ENCODE peak calls at places on chromosomes 5 and 9, in four cellular contexts. One of them, this sample, is unnamed.

GRCh38 chr5:38118080-38118479 is 140.3 kb upstream of the EGFLAM start:
- DNase-seq in NCI-H524: no peak
- DNase-seq in lower lobe of right lung: no peak
- DNase-seq in mucosa of gallbladder: no peak
- DNase-seq in this sample: no peak

GRCh38 chr9:125438506-125439433 is 177.1 kb downstream of the GAPVD1 start:
- DNase-seq in NCI-H524: no peak
- DNase-seq in lower lobe of right lung: no peak
- DNase-seq in mucosa of gallbladder: no peak
- DNase-seq in this sample: no peak

GRCh38 chr9:112017878-112018277 is 121.3 kb downstream of the UGCG start:
- DNase-seq in NCI-H524: no peak
- DNase-seq in lower lobe of right lung: no peak
- DNase-seq in mucosa of gallbladder: no peak
- DNase-seq in this sample: no peak

GRCh38 chr5:54785729-54786548 is 199.5 kb downstream of the ESM1 start:
- DNase-seq in NCI-H524: no peak
- DNase-seq in lower lobe of right lung: peak
- DNase-seq in mucosa of gallbladder: peak
- DNase-seq in this sample: no peak

GRCh38 chr5:125372694-125373621 is 626.5 kb upstream of the ZNF608 start:
- DNase-seq in NCI-H524: peak
- DNase-seq in lower lobe of right lung: no peak
- DNase-seq in mucosa of gallbladder: no peak
- DNase-seq in this sample: no peak

GRCh38 chr5:68698025-68698940 is 395.5 kb upstream of the SLC30A5 start:
- DNase-seq in NCI-H524: no peak
- DNase-seq in lower lobe of right lung: no peak
- DNase-seq in mucosa of gallbladder: no peak
- DNase-seq in this sample: no peak

GRCh38 chr5:154520861-154521453 is 42.9 kb upstream of the HAND1 start:
- DNase-seq in NCI-H524: no peak
- DNase-seq in lower lobe of right lung: peak
- DNase-seq in mucosa of gallbladder: no peak
- DNase-seq in this sample: no peak

GRCh38 chr9:24059651-24060050 is 233.6 kb upstream of the ELAVL2 start:
- DNase-seq in NCI-H524: no peak
- DNase-seq in lower lobe of right lung: no peak
- DNase-seq in mucosa of gallbladder: no peak
- DNase-seq in this sample: no peak

GRCh38 chr5:149333711-149334443 is 11.4 kb upstream of the GRPEL2 start:
- DNase-seq in NCI-H524: no peak
- DNase-seq in lower lobe of right lung: no peak
- DNase-seq in mucosa of gallbladder: no peak
- DNase-seq in this sample: no peak

GRCh38 chr9:106077731-106078130 is 383.4 kb downstream of the TMEM38B start:
- DNase-seq in NCI-H524: no peak
- DNase-seq in lower lobe of right lung: no peak
- DNase-seq in mucosa of gallbladder: no peak
- DNase-seq in this sample: no peak

GRCh38 chr9:36401179-36401740 is 1.2 kb upstream of the RNF38 start:
- DNase-seq in NCI-H524: no peak
- DNase-seq in lower lobe of right lung: no peak
- DNase-seq in mucosa of gallbladder: no peak
- DNase-seq in this sample: peak

GRCh38 chr5:62931081-62931480 is 352.5 kb downstream of the LRRC70 start:
- DNase-seq in NCI-H524: no peak
- DNase-seq in lower lobe of right lung: no peak
- DNase-seq in mucosa of gallbladder: no peak
- DNase-seq in this sample: no peak

GRCh38 chr5:156783092-156783491 is 67.0 kb upstream of the PPP1R2B start:
- DNase-seq in NCI-H524: no peak
- DNase-seq in lower lobe of right lung: no peak
- DNase-seq in mucosa of gallbladder: no peak
- DNase-seq in this sample: no peak

GRCh38 chr5:95668728-95669127 is 14.1 kb downstream of the SPATA9 start:
- DNase-seq in NCI-H524: no peak
- DNase-seq in lower lobe of right lung: no peak
- DNase-seq in mucosa of gallbladder: no peak
- DNase-seq in this sample: no peak

GRCh38 chr9:14372437-14373318 is 58.7 kb upstream of the NFIB start:
- DNase-seq in NCI-H524: peak
- DNase-seq in lower lobe of right lung: no peak
- DNase-seq in mucosa of gallbladder: peak
- DNase-seq in this sample: no peak

GRCh38 chr9:71249729-71250317 is 128.4 kb upstream of the TRPM3 start:
- DNase-seq in NCI-H524: no peak
- DNase-seq in lower lobe of right lung: no peak
- DNase-seq in mucosa of gallbladder: peak
- DNase-seq in this sample: no peak

GRCh38 chr9:122402403-122403268 is 31.8 kb downstream of the PTGS1 start:
- DNase-seq in NCI-H524: no peak
- DNase-seq in lower lobe of right lung: no peak
- DNase-seq in mucosa of gallbladder: no peak
- DNase-seq in this sample: no peak

GRCh38 chr5:111697881-111698757 is 58.9 kb downstream of the NREP start:
- DNase-seq in NCI-H524: no peak
- DNase-seq in lower lobe of right lung: no peak
- DNase-seq in mucosa of gallbladder: no peak
- DNase-seq in this sample: no peak

GRCh38 chr5:78972654-78973428 is 12.3 kb downstream of the ARSB start:
- DNase-seq in NCI-H524: no peak
- DNase-seq in lower lobe of right lung: no peak
- DNase-seq in mucosa of gallbladder: no peak
- DNase-seq in this sample: no peak

This sample was measured in T-helper 9 cell.